ENCODE peak calls at places on chromosomes 7 and 10, in ten cellular contexts. D, X, B, H, T, N, V, C, O and G are unnamed samples.
A peak's percentile ranks its signal among the peaks of the same experiment; 100 is the strongest.

GRCh38 chr10:12432402-12433189 is 83.2 kb downstream of the CAMK1D start:
- DNase-seq in B (no peak), T (no peak), H (no peak), X (no peak), O (no peak), V (no peak), D (no peak), C (no peak), N (no peak), G (peak; percentile 46)

GRCh38 chr10:38010150-38010903 is at the start of gene ZNF33A:
- DNase-seq in O (peak; percentile 87), C (peak; percentile 90), T (peak; percentile 88), H (peak; percentile 94), D (peak; percentile 70), V (peak; percentile 96), N (peak; percentile 90), X (peak; percentile 91), B (peak; percentile 96), G (peak; percentile 96)

GRCh38 chr10:79435271-79436065 is 10.0 kb downstream of the ZCCHC24 start:
- DNase-seq in N (peak; percentile 70), V (no peak), B (no peak), D (no peak), C (no peak), H (no peak), O (peak; percentile 52), T (peak; percentile 28), X (peak; percentile 75), G (no peak)

GRCh38 chr7:33750177-33750576 is 155.2 kb upstream of the BMPER start:
- DNase-seq in C (peak; percentile 82), V (no peak), X (no peak), H (no peak), D (no peak), T (peak; percentile 84), N (no peak), O (no peak), B (no peak), G (no peak)

GRCh38 chr7:39212881-39213280 is 235.2 kb downstream of the POU6F2 start:
- DNase-seq in H (no peak), V (no peak), B (no peak), C (no peak), T (no peak), O (no peak), D (no peak), X (no peak), N (no peak), G (no peak)

GRCh38 chr10:84097787-84098353 is 41.4 kb upstream of the GHITM start:
- DNase-seq in N (no peak), X (no peak), C (peak; percentile 12), H (no peak), T (peak; percentile 10), D (no peak), V (peak; percentile 8), O (no peak), B (no peak), G (no peak)

GRCh38 chr7:16915405-16915804 is 33.6 kb upstream of the AGR3 start:
- DNase-seq in T (peak; percentile 91), D (no peak), B (no peak), N (no peak), C (peak; percentile 96), O (no peak), H (no peak), V (no peak), X (no peak), G (no peak)

GRCh38 chr10:124039432-124040086 is 53.8 kb downstream of the CHST15 start:
- DNase-seq in B (no peak), V (no peak), O (no peak), D (no peak), N (no peak), H (no peak), C (no peak), T (no peak), X (no peak), G (no peak)

GRCh38 chr10:87752571-87752970 is 65.5 kb downstream of the ATAD1 start:
- DNase-seq in D (no peak), V (no peak), C (peak; percentile 78), H (no peak), X (no peak), N (no peak), O (no peak), B (no peak), T (peak; percentile 80), G (no peak)

GRCh38 chr10:131193923-131194322 is 117.6 kb downstream of the TCERG1L start:
- DNase-seq in C (no peak), T (no peak), D (no peak), X (peak; percentile 3), H (peak; percentile 36), N (no peak), B (no peak), V (no peak), O (no peak), G (no peak)

GRCh38 chr7:7761974-7762769 is 43.8 kb upstream of the RPA3 start:
- DNase-seq in O (no peak), H (peak; percentile 51), D (no peak), T (peak; percentile 59), V (peak; percentile 27), B (no peak), C (peak; percentile 32), N (no peak), X (no peak), G (peak; percentile 9)

GRCh38 chr7:7765422-7765821 is 47.0 kb upstream of the RPA3 start:
- DNase-seq in T (no peak), H (no peak), D (no peak), C (no peak), O (no peak), V (peak; percentile 73), N (no peak), X (no peak), B (no peak), G (no peak)

GRCh38 chr7:7764515-7765138 is 46.2 kb upstream of the RPA3 start:
- DNase-seq in V (no peak), T (no peak), O (no peak), N (no peak), D (no peak), H (no peak), C (no peak), B (no peak), X (no peak), G (no peak)

GRCh38 chr7:7757576-7757975 is 39.2 kb upstream of the RPA3 start:
- DNase-seq in N (no peak), D (no peak), X (no peak), O (no peak), H (no peak), V (no peak), C (no peak), B (no peak), T (no peak), G (no peak)

DNA sequence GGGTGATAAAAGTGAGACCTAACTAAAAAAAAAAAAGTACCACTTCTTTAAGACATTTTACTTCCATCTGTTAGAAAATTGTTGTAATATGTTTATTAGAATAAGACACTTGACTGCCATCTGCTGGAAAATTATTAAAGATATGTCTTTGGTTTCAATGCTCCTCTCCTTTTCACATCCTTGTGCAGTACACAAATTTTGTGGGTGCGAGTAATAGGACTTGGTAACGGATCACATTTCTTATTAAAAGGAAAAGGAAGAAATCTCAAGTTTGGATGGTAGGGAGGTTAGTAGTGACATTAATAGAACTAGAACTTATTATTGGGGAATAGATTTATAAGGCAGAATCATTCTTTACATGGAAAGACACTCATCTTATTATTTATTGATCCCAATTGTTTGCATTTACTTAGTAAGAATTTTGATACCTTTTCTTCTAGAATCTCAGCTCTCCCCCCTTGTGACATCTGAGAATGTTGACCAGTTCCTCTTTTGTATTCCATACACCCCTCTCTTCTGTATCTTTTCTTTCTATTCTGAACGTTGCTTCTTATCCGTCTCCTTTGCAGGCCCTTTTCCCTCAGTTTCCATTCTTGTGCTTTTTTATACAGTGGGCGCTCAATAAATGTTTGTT is 43.0 kb upstream of the RPA3 start:
- DNase-seq in O (no peak), C (peak; percentile 59), X (no peak), H (no peak), V (peak; percentile 60), N (no peak), T (peak; percentile 66), D (no peak), B (no peak), G (no peak)
- TF ChIP-seq CTCF in O (peak; percentile 73), C (peak; percentile 32), X (no peak), H (peak; percentile 46), V (peak; percentile 62), N (peak; percentile 26), T (peak; percentile 50), D (no peak), B (peak; percentile 43), G (no peak)

GRCh38 chr10:15472008-15472407 is 100.9 kb upstream of the FAM171A1 start:
- DNase-seq in X (no peak), D (no peak), T (no peak), V (no peak), N (no peak), O (no peak), B (no peak), H (no peak), C (no peak), G (no peak)

GRCh38 chr10:15473401-15473777 is 102.3 kb upstream of the FAM171A1 start:
- DNase-seq in N (no peak), O (no peak), V (no peak), C (no peak), B (no peak), D (no peak), X (no peak), T (no peak), H (no peak), G (no peak)

GRCh38 chr10:15472431-15473400 is 101.6 kb upstream of the FAM171A1 start:
- DNase-seq in T (peak; percentile 7), N (peak; percentile 24), O (no peak), B (no peak), D (peak; percentile 58), H (no peak), X (no peak), C (peak; percentile 88), V (no peak), G (no peak)

GRCh38 chr10:15474671-15475070 is 103.6 kb upstream of the FAM171A1 start:
- DNase-seq in O (no peak), C (no peak), X (no peak), V (no peak), D (no peak), H (no peak), N (no peak), B (no peak), T (no peak), G (no peak)

GRCh38 chr10:15469066-15469465 is 98.0 kb upstream of the FAM171A1 start:
- DNase-seq in D (no peak), C (peak; percentile 8), B (no peak), H (no peak), X (no peak), N (no peak), V (no peak), T (no peak), O (no peak), G (no peak)
- H3K9me3 ChIP-seq in D (no peaks in the 10 kb centered on the region), C (no peaks in the 10 kb centered on the region), B (no peaks in the 10 kb centered on the region), H (no peaks in the 10 kb centered on the region), X (no peaks in the 10 kb centered on the region), N (no peaks in the 10 kb centered on the region), V (no peaks in the 10 kb centered on the region), T (no peaks in the 10 kb centered on the region), O (peaks cover 2% of the 10 kb centered on the region), G (no peaks in the 10 kb centered on the region)

GRCh38 chr10:34960983-34961382 is 129.2 kb downstream of the CUL2 start:
- DNase-seq in T (peak; percentile 39), H (no peak), X (no peak), N (no peak), D (no peak), O (peak; percentile 32), B (no peak), V (peak; percentile 46), C (no peak), G (no peak)
- TF ChIP-seq CTCF in T (peak; percentile 41), H (no peak), X (no peak), N (no peak), D (no peak), O (peak; percentile 60), B (no peak), V (peak; percentile 26), C (peak; percentile 38), G (no peak)

GRCh38 chr7:141572175-141572574 is 21.0 kb downstream of the AGK start:
- DNase-seq in B (no peak), V (no peak), C (no peak), O (no peak), T (no peak), X (no peak), H (no peak), N (no peak), D (no peak), G (no peak)
- H3K9me3 ChIP-seq in B (no peaks in the 10 kb centered on the region), V (peaks cover 14% of the 10 kb centered on the region), C (no peaks in the 10 kb centered on the region), O (peaks cover 10% of the 10 kb centered on the region), T (peaks cover 3% of the 10 kb centered on the region), X (no peaks in the 10 kb centered on the region), H (no peaks in the 10 kb centered on the region), N (no peaks in the 10 kb centered on the region), D (no peaks in the 10 kb centered on the region), G (peaks cover 7% of the 10 kb centered on the region)